ENCODE peak calls at places on chromosomes 11 and 22, in seven cellular contexts. H is left ventricle myocardium inferior, Q is epithelial cell of esophagus, R is PC-3, P is HCT116, C is esophagus muscularis mucosa, S is cardiac muscle cell. G is an unnamed sample.

GRCh38 chr11:90701040-90701439 is 478.2 kb upstream of the CHORDC1 start:
- DNase-seq in H (no peak), Q (no peak), R (no peak), P (no peak), C (no peak), S (no peak), G (no peak)

GRCh38 chr11:121443688-121444275 is 8.3 kb upstream of the SORL1 start:
- DNase-seq in H (no peak), Q (no peak), R (no peak), P (no peak), C (no peak), S (no peak), G (no peak)

GRCh38 chr22:34587357-34588356 is 478.3 kb upstream of the ISX start:
- DNase-seq in H (no peak), Q (no peak), R (no peak), P (no peak), C (no peak), S (no peak), G (no peak)

GRCh38 chr11:62141111-62142042 is 17.6 kb downstream of the INCENP start:
- DNase-seq in H (no peak), Q (no peak), R (no peak), P (no peak), C (no peak), S (no peak), G (no peak)

GRCh38 chr11:80872116-80872728 is 1431.4 kb upstream of the TENM4 start:
- DNase-seq in H (no peak), Q (peak), R (no peak), P (no peak), C (no peak), S (no peak), G (no peak)

GRCh38 chr11:130426223-130427048 is 2.0 kb downstream of the ADAMTS8 start:
- DNase-seq in H (no peak), Q (no peak), R (no peak), P (no peak), C (no peak), S (no peak), G (no peak)

GRCh38 chr22:17284917-17285316 is 65.7 kb upstream of the ADA2 start:
- DNase-seq in H (no peak), Q (no peak), R (no peak), P (no peak), C (no peak), S (no peak), G (no peak)

GRCh38 chr11:64619811-64620285 is 28.8 kb downstream of the SLC22A12 start:
- DNase-seq in H (no peak), Q (peak), R (peak), P (peak), C (no peak), S (peak), G (peak)

GRCh38 chr11:20601221-20601914 is 2.0 kb downstream of the SLC6A5 start:
- DNase-seq in H (no peak), Q (peak), R (no peak), P (no peak), C (no peak), S (no peak), G (no peak)

GRCh38 chr11:116073854-116074837 is 569.9 kb upstream of the CADM1 start:
- DNase-seq in H (peak), Q (no peak), R (no peak), P (no peak), C (no peak), S (peak), G (no peak)

GRCh38 chr11:1939006-1939626 is 8.0 kb upstream of the MRPL23 start:
- DNase-seq in H (no peak), Q (no peak), R (no peak), P (no peak), C (no peak), S (peak), G (no peak)

GRCh38 chr11:121554552-121554951 is 101.8 kb upstream of the SORL1-AS1 start:
- DNase-seq in H (no peak), Q (no peak), R (no peak), P (no peak), C (no peak), S (no peak), G (no peak)

GRCh38 chr22:44202261-44202789 is 21.6 kb downstream of the PARVG start:
- DNase-seq in H (no peak), Q (no peak), R (no peak), P (no peak), C (no peak), S (peak), G (peak)

GRCh38 chr11:35340715-35341114 is 78.6 kb downstream of the SLC1A2 start:
- DNase-seq in H (no peak), Q (no peak), R (no peak), P (no peak), C (no peak), S (no peak), G (no peak)

GRCh38 chr22:37300551-37301017 is 18.3 kb downstream of the CYTH4 start:
- DNase-seq in H (no peak), Q (no peak), R (no peak), P (no peak), C (no peak), S (no peak), G (no peak)

GRCh38 chr11:69445131-69445470 is 36.4 kb upstream of the LINC01488 start:
- DNase-seq in H (no peak), Q (no peak), R (no peak), P (no peak), C (no peak), S (no peak), G (no peak)

GRCh38 chr11:67695606-67696005 is 21.2 kb upstream of the ALDH3B2 start:
- DNase-seq in H (no peak), Q (no peak), R (no peak), P (no peak), C (no peak), S (no peak), G (no peak)

GRCh38 chr11:102079625-102080024 is 30.6 kb upstream of the YAP1 start:
- DNase-seq in H (no peak), Q (peak), R (peak), P (no peak), C (no peak), S (no peak), G (no peak)

GRCh38 chr22:17370036-17370765 is 941 bp downstream of the CECR2 start:
- DNase-seq in H (peak), Q (no peak), R (no peak), P (no peak), C (no peak), S (peak), G (no peak)

GRCh38 chr11:44894217-44894617 is 56.5 kb downstream of the TP53I11 start:
- DNase-seq in H (peak), Q (peak), R (peak), P (peak), C (no peak), S (peak), G (no peak)

GRCh38 chr11:125262825-125263218 is 98.3 kb downstream of the PKNOX2 start:
- DNase-seq in H (no peak), Q (no peak), R (no peak), P (no peak), C (no peak), S (no peak), G (no peak)

GRCh38 chr22:22450343-22450839 is 58.2 kb downstream of the ZNF280B start:
- DNase-seq in H (no peak), Q (no peak), R (no peak), P (no peak), C (no peak), S (no peak), G (no peak)

GRCh38 chr11:116646191-116646590 is 126.6 kb downstream of the BUD13 start:
- DNase-seq in H (no peak), Q (no peak), R (no peak), P (no peak), C (peak), S (no peak), G (no peak)

GRCh38 chr11:131002145-131002544 is 85.9 kb upstream of the SNX19 start:
- DNase-seq in H (no peak), Q (peak), R (peak), P (no peak), C (no peak), S (no peak), G (no peak)

GRCh38 chr22:44567846-44568493 is 69.9 kb upstream of the RTL6 start:
- DNase-seq in H (no peak), Q (peak), R (peak), P (peak), C (no peak), S (peak), G (no peak)

GRCh38 chr22:21628386-21629261 is 1.2 kb downstream of the YDJC start:
- DNase-seq in H (no peak), Q (no peak), R (no peak), P (no peak), C (no peak), S (no peak), G (no peak)

DNA sequence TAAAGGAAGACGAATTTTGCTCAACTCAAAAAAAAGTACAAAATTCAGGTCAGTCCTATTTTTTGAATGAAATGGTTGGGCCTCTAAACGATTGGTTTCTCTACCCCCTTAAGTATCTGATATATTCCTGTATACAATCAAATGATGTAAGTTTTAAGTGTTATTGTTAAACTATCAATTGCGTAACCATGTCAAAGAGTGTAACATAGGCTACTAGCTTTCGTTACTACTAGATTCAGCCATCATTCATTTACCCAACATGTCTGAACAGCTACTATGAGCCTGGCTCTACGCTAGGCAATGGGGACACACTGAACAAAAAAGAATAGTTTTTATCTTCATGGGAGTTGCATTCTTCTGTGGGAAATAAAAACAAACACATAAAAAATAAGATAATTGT is 3.3 kb downstream of the RAB6A start:
- DNase-seq in H (no peak), Q (peak), R (no peak), P (no peak), C (no peak), S (peak), G (no peak)
- H3K4me3 ChIP-seq in H (no peak), Q (peak), R (no peak), P (no peak), C (no peak), S (no peak), G (no peak)

DNA sequence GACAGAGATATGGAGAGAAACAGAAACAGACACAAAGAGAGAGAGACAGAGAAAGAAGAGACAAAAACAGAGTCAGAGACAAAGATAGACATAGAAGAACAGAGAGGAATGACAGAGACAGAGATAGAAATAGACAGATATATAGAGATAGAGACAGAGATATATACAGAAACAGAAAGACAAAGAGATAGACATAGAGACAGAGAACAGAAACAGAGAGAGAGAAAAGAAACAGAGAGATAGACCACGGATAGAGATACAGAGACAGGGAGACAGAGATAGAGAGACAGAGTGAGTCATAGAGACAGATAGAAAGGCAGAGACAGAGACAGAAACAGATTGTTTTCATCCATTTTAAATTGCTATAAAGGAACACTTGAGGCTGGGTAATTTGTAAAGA is 12.3 kb upstream of the MPEG1 start:
- DNase-seq in H (no peak), Q (no peak), R (no peak), P (no peak), C (no peak), S (no peak), G (no peak)
- H3K4me3 ChIP-seq in H (no peak), Q (no peak), R (no peak), P (no peak), C (no peak), S (no peak), G (no peak)

GRCh38 chr22:38871360-38872171 is 450 bp downstream of the CBX6 start:
- DNase-seq in H (no peak), Q (no peak), R (no peak), P (no peak), C (no peak), S (peak), G (no peak)

GRCh38 chr22:38868886-38869381 is 3.1 kb downstream of the CBX6 start:
- DNase-seq in H (peak), Q (peak), R (peak), P (peak), C (no peak), S (peak), G (no peak)

GRCh38 chr22:38869663-38870062 is 2.4 kb downstream of the CBX6 start:
- DNase-seq in H (no peak), Q (no peak), R (no peak), P (no peak), C (no peak), S (no peak), G (no peak)

GRCh38 chr22:38870791-38871359 is 1.1 kb downstream of the CBX6 start:
- DNase-seq in H (no peak), Q (no peak), R (no peak), P (no peak), C (no peak), S (no peak), G (no peak)

GRCh38 chr22:38870312-38870741 is 1.7 kb downstream of the CBX6 start:
- DNase-seq in H (peak), Q (peak), R (peak), P (peak), C (no peak), S (peak), G (peak)
- H3K4me3 ChIP-seq in H (peak), Q (peak), R (peak), P (peak), C (peak), S (no peak), G (peak)

GRCh38 chr22:46056169-46057041 is 79.4 kb upstream of the WNT7B start:
- DNase-seq in H (peak), Q (peak), R (peak), P (no peak), C (no peak), S (no peak), G (no peak)

GRCh38 chr22:46058591-46059519 is 81.9 kb upstream of the WNT7B start:
- DNase-seq in H (peak), Q (no peak), R (peak), P (no peak), C (no peak), S (no peak), G (no peak)

GRCh38 chr22:46057206-46057605 is 80.2 kb upstream of the WNT7B start:
- DNase-seq in H (peak), Q (no peak), R (peak), P (no peak), C (no peak), S (no peak), G (no peak)

GRCh38 chr22:46055851-46056168 is 78.8 kb upstream of the WNT7B start:
- DNase-seq in H (no peak), Q (no peak), R (no peak), P (no peak), C (no peak), S (no peak), G (no peak)

GRCh38 chr22:46057762-46058420 is 80.9 kb upstream of the WNT7B start:
- DNase-seq in H (peak), Q (no peak), R (peak), P (no peak), C (no peak), S (peak), G (no peak)
- H3K4me3 ChIP-seq in H (peak), Q (no peak), R (peak), P (no peak), C (peak), S (no peak), G (no peak)

GRCh38 chr11:18046116-18046777 is at the start of gene TPH1:
- DNase-seq in H (peak), Q (peak), R (no peak), P (no peak), C (no peak), S (peak), G (no peak)
- H3K4me3 ChIP-seq in H (peak), Q (no peak), R (no peak), P (no peak), C (peak), S (no peak), G (no peak)

GRCh38 chr11:3157381-3158130 is 7.6 kb downstream of the OSBPL5 start:
- DNase-seq in H (peak), Q (peak), R (peak), P (no peak), C (no peak), S (no peak), G (no peak)
- H3K4me3 ChIP-seq in H (no peak), Q (no peak), R (no peak), P (no peak), C (no peak), S (no peak), G (no peak)

GRCh38 chr11:110565344-110565684 is 135.6 kb downstream of the FDX1 start:
- DNase-seq in H (no peak), Q (peak), R (no peak), P (peak), C (no peak), S (peak), G (no peak)
- H3K4me3 ChIP-seq in H (no peak), Q (no peak), R (no peak), P (no peak), C (no peak), S (no peak), G (no peak)

DNA sequence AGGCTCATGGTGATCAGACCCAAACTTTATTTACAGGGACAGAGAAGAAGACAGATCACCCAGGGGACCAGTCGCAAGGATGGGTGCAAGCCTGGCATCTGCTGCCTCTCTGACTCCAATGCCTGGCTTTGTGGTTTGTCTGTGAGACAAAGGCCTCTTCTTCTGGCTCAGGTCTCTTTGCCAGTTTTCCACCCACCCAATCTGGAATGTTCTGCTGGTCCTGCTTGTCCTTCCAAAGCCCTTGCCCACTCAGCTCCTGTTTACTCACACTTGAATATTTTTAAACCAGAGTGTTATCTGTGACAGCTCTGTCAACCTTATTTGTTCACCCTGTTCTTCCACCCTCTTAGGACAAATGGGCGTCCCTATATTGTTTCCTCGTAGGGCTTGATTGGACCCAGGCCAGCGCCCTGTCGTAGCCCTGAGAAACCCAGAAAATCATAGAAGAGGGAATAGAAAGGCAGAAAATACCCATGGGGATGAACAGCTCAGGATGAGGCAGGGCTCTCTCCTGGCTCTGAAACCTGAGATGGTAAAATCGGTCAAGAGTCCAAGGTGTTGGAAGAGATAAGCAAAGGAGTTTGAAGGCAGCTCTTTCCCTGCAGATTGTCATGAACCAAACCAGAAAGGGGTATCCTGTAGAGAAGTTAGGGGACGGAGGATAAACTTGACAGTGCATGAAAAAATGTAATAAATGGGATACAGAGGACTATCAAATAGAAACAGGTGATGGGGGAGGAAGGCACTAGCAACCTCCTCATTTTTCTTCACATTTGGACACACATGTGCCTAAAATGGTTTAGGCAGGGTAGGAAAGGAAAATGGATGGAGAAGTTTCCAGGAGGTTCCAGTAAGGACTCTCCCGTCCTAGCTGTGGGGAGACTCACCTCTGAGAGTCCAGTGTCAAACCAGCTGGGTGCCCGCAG is 670 bp downstream of the CRYAB start:
- DNase-seq in H (peak), Q (peak), R (no peak), P (no peak), C (peak), S (no peak), G (no peak)
- H3K4me3 ChIP-seq in H (peak), Q (peak), R (no peak), P (no peak), C (peak), S (no peak), G (peak)

DNA sequence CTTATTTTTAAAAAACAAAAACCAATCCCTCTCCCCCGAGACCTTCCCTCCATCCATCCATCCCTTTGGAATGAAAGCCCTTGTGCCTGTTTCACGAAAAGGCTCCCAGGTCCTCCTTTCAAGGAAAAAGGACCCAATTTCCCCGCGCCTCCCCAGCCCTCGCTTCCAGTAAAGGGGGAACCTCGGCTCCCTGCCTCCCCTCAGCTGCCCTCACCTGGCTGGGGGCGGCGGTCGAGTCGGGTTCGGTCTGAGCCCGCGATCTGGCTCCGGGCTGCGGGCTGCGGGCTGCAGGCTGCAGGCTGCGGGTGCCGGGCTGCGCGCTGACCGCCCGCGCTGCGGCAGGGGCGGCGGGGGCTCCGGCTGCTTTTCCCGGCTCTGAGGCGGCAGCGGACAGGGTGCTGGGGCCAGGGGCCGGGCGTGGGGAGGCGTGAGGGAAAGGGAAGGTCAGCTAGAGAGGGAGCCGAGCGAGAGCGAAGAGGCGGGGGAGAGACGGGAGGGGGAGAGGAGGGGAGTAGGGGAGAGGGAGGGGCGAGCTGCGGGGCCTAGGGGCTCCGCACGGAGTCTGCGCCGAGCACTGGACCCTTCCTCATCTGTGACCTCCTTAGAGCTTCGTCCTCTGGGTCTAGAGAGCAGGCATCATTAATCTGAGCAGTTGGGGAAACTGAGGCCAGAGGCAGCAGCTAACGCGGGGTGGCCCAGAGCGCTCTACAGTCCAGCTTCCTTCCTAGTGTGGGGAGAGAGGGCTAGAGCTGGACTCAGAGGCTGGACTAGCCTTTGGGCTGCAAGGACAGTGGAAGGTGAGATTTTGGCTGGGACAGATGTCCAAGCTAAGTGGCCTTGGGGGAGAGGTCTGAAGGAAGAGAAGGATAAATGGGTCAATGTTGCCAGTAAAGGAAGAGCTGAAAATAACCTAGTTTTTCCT is at the start of gene C1QTNF4:
- DNase-seq in H (no peak), Q (no peak), R (no peak), P (no peak), C (no peak), S (no peak), G (no peak)
- H3K4me3 ChIP-seq in H (peak), Q (no peak), R (peak), P (no peak), C (peak), S (peak), G (peak)